ENCODE peak calls at places on chromosomes 16 and 17, in four cellular contexts. B, Z, P and R are unnamed samples.
A peak's percentile ranks its signal among the peaks of the same experiment; 100 is the strongest.

GRCh38 chr16:67458121-67458641 is 22.8 kb downstream of the ATP6V0D1 start:
- DNase-seq in B (no peak), Z (no peak), P (no peak), R (peak; percentile 18)

GRCh38 chr17:64441772-64442549 is 7.0 kb upstream of the MILR1 start:
- DNase-seq in Z (peak; percentile 61), B (peak; percentile 6), P (peak; percentile 44), R (no peak)

GRCh38 chr17:73566905-73567782 is 77.1 kb downstream of the SDK2 start:
- DNase-seq in Z (no peak), P (no peak), B (no peak), R (no peak)

GRCh38 chr16:78504391-78504945 is 405.0 kb downstream of the WWOX start:
- DNase-seq in P (peak; percentile 29), B (no peak), Z (no peak), R (no peak)

GRCh38 chr16:27446721-27447120 is 44.7 kb downstream of the IL21R start:
- DNase-seq in Z (no peak), P (no peak), B (no peak), R (peak; percentile 46)

GRCh38 chr17:7001562-7001961 is 5.7 kb downstream of the ALOX12 start:
- DNase-seq in B (no peak), P (peak; percentile 36), Z (no peak), R (no peak)

GRCh38 chr16:17590711-17591654 is 120.2 kb upstream of the XYLT1 start:
- DNase-seq in P (peak; percentile 19), B (no peak), Z (no peak), R (peak; percentile 3)

GRCh38 chr16:89545831-89546574 is 14.5 kb upstream of the RPL13 start:
- DNase-seq in B (no peak), P (no peak), Z (no peak), R (peak; percentile 91)

GRCh38 chr17:77222356-77222755 is 81.6 kb downstream of the SEC14L1 start:
- DNase-seq in Z (no peak), P (no peak), B (no peak), R (no peak)

GRCh38 chr16:57525761-57526160 is 10.6 kb downstream of the CCDC102A start:
- DNase-seq in Z (no peak), B (no peak), P (no peak), R (no peak)

GRCh38 chr16:65725156-65725845 is 603.4 kb upstream of the CDH11 start:
- DNase-seq in Z (no peak), P (no peak), B (no peak), R (no peak)

GRCh38 chr16:15518412-15519351 is 84.3 kb downstream of the BMERB1 start:
- DNase-seq in P (peak; percentile 63), B (peak; percentile 49), Z (no peak), R (no peak)

GRCh38 chr17:44688675-44689491 is 693 bp downstream of the CCDC43 start:
- DNase-seq in P (no peak), Z (no peak), B (no peak), R (peak; percentile 3)

GRCh38 chr17:69828087-69828486 is 246.9 kb upstream of the KCNJ16 start:
- DNase-seq in P (peak; percentile 66), B (peak; percentile 14), Z (no peak), R (no peak)

GRCh38 chr16:57166951-57167350 is 18.9 kb downstream of the PSME3IP1 start:
- DNase-seq in B (no peak), Z (peak; percentile 73), P (peak; percentile 87), R (no peak)

GRCh38 chr16:11020792-11021440 is 76.6 kb downstream of the CLEC16A start:
- DNase-seq in P (no peak), Z (no peak), B (no peak), R (no peak)

GRCh38 chr17:75610103-75610984 is 22.7 kb downstream of the MYO15B start:
- DNase-seq in B (no peak), P (no peak), Z (no peak), R (peak; percentile 98)

GRCh38 chr16:88331989-88332920 is 50.5 kb upstream of the ZNF469 start:
- DNase-seq in Z (peak; percentile 99), B (peak; percentile 50), P (peak; percentile 100), R (no peak)

GRCh38 chr16:11047057-11047456 is 102.7 kb downstream of the CLEC16A start:
- DNase-seq in P (peak; percentile 89), Z (peak; percentile 41), B (no peak), R (no peak)

GRCh38 chr16:19132898-19133297 is 19.1 kb downstream of the ITPRIPL2 start:
- DNase-seq in B (no peak), P (no peak), Z (no peak), R (no peak)

GRCh38 chr16:2857451-2858244 is at the start of gene PRSS22:
- DNase-seq in P (no peak), B (no peak), Z (no peak), R (peak; percentile 53)

GRCh38 chr17:2068589-2069051 is 13.7 kb downstream of the HIC1 start:
- DNase-seq in P (peak; percentile 69), Z (no peak), B (no peak), R (no peak)

GRCh38 chr16:9837481-9837880 is 344.7 kb downstream of the GRIN2A start:
- DNase-seq in B (no peak), Z (no peak), P (peak; percentile 63), R (no peak)

GRCh38 chr17:32483451-32484019 is 3.3 kb upstream of the CDK5R1 start:
- DNase-seq in P (peak; percentile 74), B (no peak), Z (peak; percentile 52), R (peak; percentile 58)

GRCh38 chr17:72362466-72363335 is 241.9 kb downstream of the SOX9 start:
- DNase-seq in P (peak; percentile 93), Z (peak; percentile 81), B (no peak), R (no peak)

GRCh38 chr17:4412933-4413831 is 20.6 kb upstream of the SPNS3 start:
- DNase-seq in B (peak; percentile 73), Z (peak; percentile 49), P (peak; percentile 89), R (peak; percentile 82)

GRCh38 chr17:2797632-2798031 is 1.4 kb downstream of the RAP1GAP2 start:
- DNase-seq in Z (no peak), P (no peak), B (no peak), R (peak; percentile 80)

GRCh38 chr16:67116388-67117311 is 6.9 kb downstream of the PHAF1 start:
- DNase-seq in B (no peak), Z (no peak), P (no peak), R (no peak)

GRCh38 chr17:8393470-8394231 is 4.0 kb downstream of the RNF222 start:
- DNase-seq in B (no peak), Z (no peak), P (no peak), R (peak; percentile 57)

GRCh38 chr17:77125432-77125901 is 15.3 kb upstream of the SEC14L1 start:
- DNase-seq in Z (peak; percentile 75), B (no peak), P (peak; percentile 84), R (no peak)

DNA sequence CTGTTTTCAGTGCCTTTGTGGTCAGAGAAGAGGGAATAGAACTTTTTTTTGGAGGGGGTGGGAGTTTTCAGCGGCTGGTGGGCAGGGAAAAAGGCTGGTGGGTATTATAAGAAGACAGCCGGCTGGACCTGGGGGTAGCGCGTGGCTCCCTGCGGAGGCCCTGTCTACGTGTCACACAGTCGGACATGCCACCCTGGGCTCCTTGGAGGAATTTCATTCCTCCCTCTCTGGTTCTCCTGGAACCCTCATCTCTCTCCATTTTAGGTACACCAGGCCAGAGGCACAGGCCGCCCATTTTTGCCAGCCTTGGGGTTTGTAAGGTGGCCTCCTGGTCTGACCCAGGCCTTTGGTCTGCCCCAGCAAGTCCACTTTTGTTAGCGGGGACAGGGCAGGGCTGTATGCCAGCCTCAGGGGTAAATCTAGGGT is 908 bp downstream of the FKBP10 start:
- DNase-seq in P (no peak), Z (no peak), B (no peak), R (no peak)
- H3K4me3 ChIP-seq in P (peak overlapping the region; percentile 76), Z (peak overlapping the region; percentile 62), B (no peak overlapping the region), R (no peak overlapping the region)

DNA sequence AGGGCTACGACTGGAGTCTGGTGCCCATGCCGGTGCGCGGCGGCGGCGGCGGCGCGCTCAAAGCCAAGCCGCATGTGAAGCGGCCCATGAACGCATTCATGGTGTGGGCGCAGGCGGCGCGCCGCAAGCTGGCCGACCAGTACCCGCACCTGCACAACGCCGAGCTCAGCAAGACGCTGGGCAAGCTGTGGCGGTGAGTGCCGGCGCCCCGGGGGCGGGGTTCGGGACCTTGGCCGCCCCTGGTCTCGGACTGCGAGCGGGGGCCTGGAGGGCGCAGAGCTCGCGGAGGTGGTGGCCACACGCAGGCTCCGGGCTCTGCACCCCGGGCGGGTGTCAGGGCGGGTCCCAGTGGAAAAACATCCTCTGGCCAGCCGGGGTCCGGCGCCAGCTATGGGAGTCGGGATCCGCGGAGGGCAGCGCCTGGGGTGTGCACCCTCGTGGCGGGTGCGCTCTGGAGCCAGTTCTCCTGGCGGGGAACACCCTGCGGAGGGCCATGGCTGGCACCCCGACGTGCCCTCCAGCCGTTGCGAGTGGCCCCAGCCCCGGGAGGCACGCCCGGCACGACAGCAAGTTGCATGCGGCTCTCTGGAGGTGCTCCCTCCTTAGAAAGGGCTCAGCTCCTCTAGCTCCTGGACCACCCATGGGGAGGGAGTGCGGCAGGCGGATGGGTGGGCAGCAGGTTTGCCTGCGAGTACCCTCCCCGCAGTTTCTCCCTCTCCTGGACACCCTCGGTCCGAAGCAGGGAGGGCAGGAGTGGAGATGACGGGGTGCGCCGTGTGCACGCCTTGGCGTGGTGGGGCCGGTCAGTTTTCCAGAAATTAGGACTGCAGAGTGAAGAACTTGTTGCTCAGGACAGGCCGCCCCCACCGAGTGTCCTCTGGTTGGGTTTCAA is 828 bp downstream of the SOX8 start:
- DNase-seq in P (no peak), B (no peak), Z (no peak), R (no peak)
- H3K4me3 ChIP-seq in P (no peak overlapping the region), B (peak overlapping the region; percentile 53), Z (peak overlapping the region; percentile 48), R (peak overlapping the region; percentile 44)

GRCh38 chr17:80478487-80479245 is 2.3 kb upstream of the NPTX1 start:
- DNase-seq in P (no peak), B (no peak), Z (no peak), R (no peak)
- H3K4me3 ChIP-seq in P (no peak overlapping the region), B (peak overlapping the region; percentile 40), Z (peak overlapping the region; percentile 41), R (no peak overlapping the region)

GRCh38 chr17:17843096-17843495 is 6.3 kb upstream of the SREBF1 start:
- DNase-seq in P (no peak), B (no peak), Z (no peak), R (no peak)

GRCh38 chr17:17842111-17842876 is 5.5 kb upstream of the SREBF1 start:
- DNase-seq in Z (no peak), P (no peak), B (no peak), R (no peak)

GRCh38 chr17:17841620-17842025 is 4.8 kb upstream of the SREBF1 start:
- DNase-seq in P (no peak), Z (no peak), B (peak; percentile 59), R (no peak)

GRCh38 chr17:17839792-17840707 is 3.3 kb upstream of the SREBF1 start:
- DNase-seq in P (peak; percentile 90), B (peak; percentile 87), Z (peak; percentile 70), R (peak; percentile 97)

GRCh38 chr17:17840751-17841591 is 4.2 kb upstream of the SREBF1 start:
- DNase-seq in Z (no peak), P (peak; percentile 74), B (no peak), R (peak; percentile 57)
- H3K4me3 ChIP-seq in Z (peak overlapping the region; percentile 38), P (no peak overlapping the region), B (peak overlapping the region; percentile 61), R (no peak overlapping the region)

GRCh38 chr17:78460951-78461944 is 82.8 kb downstream of the PGS1 start:
- DNase-seq in P (no peak), Z (no peak), B (no peak), R (no peak)
- H3K4me3 ChIP-seq in P (no peak overlapping the region), Z (no peak overlapping the region), B (no peak overlapping the region), R (no peak overlapping the region)

GRCh38 chr16:72355561-72355960 is 183.6 kb upstream of the PMFBP1 start:
- DNase-seq in P (peak; percentile 58), Z (peak; percentile 27), B (no peak), R (no peak)

GRCh38 chr16:72349719-72350118 is 177.8 kb upstream of the PMFBP1 start:
- DNase-seq in Z (no peak), P (no peak), B (no peak), R (no peak)
- H3K4me3 ChIP-seq in Z (no peak overlapping the region), P (no peak overlapping the region), B (no peak overlapping the region), R (no peak overlapping the region)

GRCh38 chr17:20114466-20114865 is 105.3 kb downstream of the SPECC1 start:
- DNase-seq in P (peak; percentile 83), B (no peak), Z (peak; percentile 44), R (no peak)
- H3K4me3 ChIP-seq in P (no peak overlapping the region), B (no peak overlapping the region), Z (no peak overlapping the region), R (no peak overlapping the region)